ENCODE peak calls at places on chromosomes 5 and 9, in eight cellular contexts. One of them, this sample, is unnamed.

GRCh38 chr9:127143920-127144465 is 21.6 kb upstream of the ANGPTL2 start:
- DNase-seq in breast epithelium: no peak
- DNase-seq in sigmoid colon: no peak
- DNase-seq in lower lobe of right lung: no peak
- DNase-seq in ovary: peak; percentile 15
- DNase-seq in tibial nerve: no peak
- DNase-seq in left ventricle myocardium inferior: no peak
- DNase-seq in MM.1S: no peak
- DNase-seq in this sample: no peak

GRCh38 chr9:90943341-90943740 is 141.7 kb downstream of the SYK start:
- DNase-seq in lower lobe of right lung: no peak
- DNase-seq in MM.1S: peak; percentile 82
- DNase-seq in ovary: no peak
- DNase-seq in tibial nerve: no peak
- DNase-seq in sigmoid colon: no peak
- DNase-seq in left ventricle myocardium inferior: no peak
- DNase-seq in breast epithelium: no peak
- DNase-seq in this sample: no peak

GRCh38 chr5:72228957-72229356 is 91.1 kb downstream of the MRPS27 start:
- DNase-seq in MM.1S: no peak
- DNase-seq in tibial nerve: no peak
- DNase-seq in breast epithelium: no peak
- DNase-seq in left ventricle myocardium inferior: peak; percentile 41
- DNase-seq in lower lobe of right lung: no peak
- DNase-seq in ovary: no peak
- DNase-seq in sigmoid colon: no peak
- DNase-seq in this sample: no peak

GRCh38 chr5:131548190-131548589 is 86.8 kb downstream of the RAPGEF6 start:
- DNase-seq in lower lobe of right lung: no peak
- DNase-seq in sigmoid colon: no peak
- DNase-seq in MM.1S: no peak
- DNase-seq in tibial nerve: no peak
- DNase-seq in left ventricle myocardium inferior: no peak
- DNase-seq in breast epithelium: no peak
- DNase-seq in ovary: no peak
- DNase-seq in this sample: no peak

GRCh38 chr5:34584165-34584564 is 72.0 kb upstream of the RAI14 start:
- DNase-seq in MM.1S: no peak
- DNase-seq in tibial nerve: no peak
- DNase-seq in breast epithelium: no peak
- DNase-seq in left ventricle myocardium inferior: no peak
- DNase-seq in ovary: no peak
- DNase-seq in sigmoid colon: no peak
- DNase-seq in lower lobe of right lung: no peak
- DNase-seq in this sample: no peak

GRCh38 chr5:4584982-4585381 is 555.1 kb upstream of the ADAMTS16 start:
- DNase-seq in left ventricle myocardium inferior: no peak
- DNase-seq in breast epithelium: no peak
- DNase-seq in tibial nerve: peak; percentile 25
- DNase-seq in sigmoid colon: no peak
- DNase-seq in lower lobe of right lung: no peak
- DNase-seq in MM.1S: no peak
- DNase-seq in ovary: no peak
- DNase-seq in this sample: no peak

GRCh38 chr5:156779436-156779835 is 70.7 kb upstream of the PPP1R2B start:
- DNase-seq in lower lobe of right lung: no peak
- DNase-seq in tibial nerve: no peak
- DNase-seq in MM.1S: no peak
- DNase-seq in sigmoid colon: no peak
- DNase-seq in breast epithelium: no peak
- DNase-seq in ovary: no peak
- DNase-seq in left ventricle myocardium inferior: no peak
- DNase-seq in this sample: no peak

GRCh38 chr5:61019642-61020041 is 74.6 kb downstream of the NDUFAF2 start:
- DNase-seq in ovary: no peak
- DNase-seq in breast epithelium: no peak
- DNase-seq in left ventricle myocardium inferior: no peak
- DNase-seq in lower lobe of right lung: no peak
- DNase-seq in sigmoid colon: no peak
- DNase-seq in MM.1S: no peak
- DNase-seq in tibial nerve: no peak
- DNase-seq in this sample: no peak

GRCh38 chr5:158987231-158987630 is 112.5 kb downstream of the EBF1 start:
- DNase-seq in breast epithelium: no peak
- DNase-seq in left ventricle myocardium inferior: no peak
- DNase-seq in sigmoid colon: no peak
- DNase-seq in MM.1S: no peak
- DNase-seq in lower lobe of right lung: no peak
- DNase-seq in ovary: no peak
- DNase-seq in tibial nerve: no peak
- DNase-seq in this sample: no peak

GRCh38 chr9:75855509-75855908 is 35.0 kb upstream of the PCSK5 start:
- DNase-seq in breast epithelium: no peak
- DNase-seq in MM.1S: peak; percentile 43
- DNase-seq in tibial nerve: peak; percentile 63
- DNase-seq in lower lobe of right lung: no peak
- DNase-seq in sigmoid colon: no peak
- DNase-seq in ovary: no peak
- DNase-seq in left ventricle myocardium inferior: no peak
- DNase-seq in this sample: no peak

GRCh38 chr5:147782053-147783028 is at the start of gene JAKMIP2:
- DNase-seq in MM.1S: peak; percentile 97
- DNase-seq in left ventricle myocardium inferior: peak; percentile 65
- DNase-seq in breast epithelium: no peak
- DNase-seq in ovary: peak; percentile 61
- DNase-seq in lower lobe of right lung: peak; percentile 74
- DNase-seq in sigmoid colon: peak; percentile 76
- DNase-seq in tibial nerve: peak; percentile 68
- DNase-seq in this sample: peak; percentile 86

GRCh38 chr5:42886612-42887011 is 74.9 kb upstream of the SELENOP start:
- DNase-seq in lower lobe of right lung: no peak
- DNase-seq in sigmoid colon: no peak
- DNase-seq in left ventricle myocardium inferior: no peak
- DNase-seq in breast epithelium: no peak
- DNase-seq in tibial nerve: no peak
- DNase-seq in MM.1S: peak; percentile 21
- DNase-seq in ovary: no peak
- DNase-seq in this sample: no peak

GRCh38 chr5:110082194-110082593 is 392.5 kb downstream of the MAN2A1 start:
- DNase-seq in MM.1S: no peak
- DNase-seq in ovary: no peak
- DNase-seq in tibial nerve: no peak
- DNase-seq in breast epithelium: no peak
- DNase-seq in lower lobe of right lung: no peak
- DNase-seq in sigmoid colon: no peak
- DNase-seq in left ventricle myocardium inferior: no peak
- DNase-seq in this sample: no peak

GRCh38 chr5:147464211-147464610 is 45.7 kb downstream of the DPYSL3 start:
- DNase-seq in left ventricle myocardium inferior: no peak
- DNase-seq in sigmoid colon: no peak
- DNase-seq in ovary: no peak
- DNase-seq in tibial nerve: peak; percentile 55
- DNase-seq in breast epithelium: no peak
- DNase-seq in MM.1S: peak; percentile 36
- DNase-seq in lower lobe of right lung: no peak
- DNase-seq in this sample: no peak

GRCh38 chr5:168477060-168477459 is 9.2 kb upstream of the RARS1 start:
- DNase-seq in left ventricle myocardium inferior: no peak
- DNase-seq in ovary: no peak
- DNase-seq in lower lobe of right lung: no peak
- DNase-seq in tibial nerve: no peak
- DNase-seq in sigmoid colon: no peak
- DNase-seq in breast epithelium: no peak
- DNase-seq in MM.1S: no peak
- DNase-seq in this sample: no peak

GRCh38 chr5:180070726-180071417 is 687 bp downstream of the RNF130 start:
- DNase-seq in MM.1S: no peak
- DNase-seq in sigmoid colon: peak; percentile 71
- DNase-seq in ovary: no peak
- DNase-seq in left ventricle myocardium inferior: peak; percentile 40
- DNase-seq in tibial nerve: peak; percentile 39
- DNase-seq in lower lobe of right lung: no peak
- DNase-seq in breast epithelium: no peak
- DNase-seq in this sample: no peak

GRCh38 chr5:37839441-37840035 is 303 bp downstream of the GDNF start:
- DNase-seq in MM.1S: peak; percentile 79
- DNase-seq in breast epithelium: no peak
- DNase-seq in tibial nerve: no peak
- DNase-seq in lower lobe of right lung: no peak
- DNase-seq in left ventricle myocardium inferior: peak; percentile 49
- DNase-seq in sigmoid colon: peak; percentile 89
- DNase-seq in ovary: peak; percentile 71
- DNase-seq in this sample: peak; percentile 82

GRCh38 chr9:87664153-87665060 is 61.5 kb upstream of the CTSL start:
- DNase-seq in ovary: no peak
- DNase-seq in sigmoid colon: no peak
- DNase-seq in breast epithelium: no peak
- DNase-seq in left ventricle myocardium inferior: no peak
- DNase-seq in tibial nerve: no peak
- DNase-seq in MM.1S: no peak
- DNase-seq in lower lobe of right lung: no peak
- DNase-seq in this sample: no peak

GRCh38 chr9:2015581-2016410 is 649 bp downstream of the SMARCA2 start:
- DNase-seq in left ventricle myocardium inferior: peak; percentile 56
- DNase-seq in lower lobe of right lung: peak; percentile 72
- DNase-seq in breast epithelium: peak; percentile 63
- DNase-seq in MM.1S: peak; percentile 50
- DNase-seq in sigmoid colon: peak; percentile 83
- DNase-seq in tibial nerve: peak; percentile 35
- DNase-seq in ovary: peak; percentile 77
- DNase-seq in this sample: peak; percentile 89

GRCh38 chr5:149485655-149486615 is 65.3 kb downstream of the CSNK1A1 start:
- DNase-seq in ovary: no peak
- DNase-seq in tibial nerve: peak; percentile 55
- DNase-seq in sigmoid colon: peak; percentile 96
- DNase-seq in MM.1S: no peak
- DNase-seq in lower lobe of right lung: peak; percentile 58
- DNase-seq in breast epithelium: peak; percentile 86
- DNase-seq in left ventricle myocardium inferior: peak; percentile 73
- DNase-seq in this sample: no peak

GRCh38 chr5:174246743-174247142 is 201.2 kb downstream of the NSG2 start:
- DNase-seq in MM.1S: no peak
- DNase-seq in left ventricle myocardium inferior: no peak
- DNase-seq in breast epithelium: no peak
- DNase-seq in lower lobe of right lung: no peak
- DNase-seq in ovary: no peak
- DNase-seq in sigmoid colon: no peak
- DNase-seq in tibial nerve: no peak
- DNase-seq in this sample: no peak

GRCh38 chr5:53116597-53116996 is 7.0 kb upstream of the MOCS2 start:
- DNase-seq in MM.1S: no peak
- DNase-seq in left ventricle myocardium inferior: no peak
- DNase-seq in ovary: no peak
- DNase-seq in lower lobe of right lung: no peak
- DNase-seq in tibial nerve: no peak
- DNase-seq in sigmoid colon: no peak
- DNase-seq in breast epithelium: no peak
- DNase-seq in this sample: no peak
- TF ChIP-seq CTCF in MM.1S: no peak
- TF ChIP-seq CTCF in left ventricle myocardium inferior: no peak
- TF ChIP-seq CTCF in ovary: no peak
- TF ChIP-seq CTCF in lower lobe of right lung: no peak
- TF ChIP-seq CTCF in tibial nerve: no peak
- TF ChIP-seq CTCF in sigmoid colon: no peak
- TF ChIP-seq CTCF in breast epithelium: no peak
- TF ChIP-seq CTCF in this sample: no peak

GRCh38 chr5:14738050-14738449 is 73.5 kb downstream of the OTULIN start:
- DNase-seq in tibial nerve: no peak
- DNase-seq in left ventricle myocardium inferior: no peak
- DNase-seq in sigmoid colon: no peak
- DNase-seq in MM.1S: no peak
- DNase-seq in lower lobe of right lung: no peak
- DNase-seq in breast epithelium: no peak
- DNase-seq in ovary: no peak
- DNase-seq in this sample: no peak

GRCh38 chr5:14739538-14739937 is 75.0 kb downstream of the OTULIN start:
- DNase-seq in ovary: no peak
- DNase-seq in sigmoid colon: no peak
- DNase-seq in left ventricle myocardium inferior: no peak
- DNase-seq in MM.1S: no peak
- DNase-seq in tibial nerve: no peak
- DNase-seq in breast epithelium: no peak
- DNase-seq in lower lobe of right lung: no peak
- DNase-seq in this sample: no peak

GRCh38 chr5:14741131-14741530 is 76.6 kb downstream of the OTULIN start:
- DNase-seq in MM.1S: no peak
- DNase-seq in sigmoid colon: no peak
- DNase-seq in breast epithelium: no peak
- DNase-seq in tibial nerve: no peak
- DNase-seq in ovary: no peak
- DNase-seq in lower lobe of right lung: no peak
- DNase-seq in left ventricle myocardium inferior: no peak
- DNase-seq in this sample: no peak

GRCh38 chr5:14741721-14742426 is 77.4 kb downstream of the OTULIN start:
- DNase-seq in tibial nerve: no peak
- DNase-seq in lower lobe of right lung: no peak
- DNase-seq in sigmoid colon: no peak
- DNase-seq in left ventricle myocardium inferior: no peak
- DNase-seq in MM.1S: no peak
- DNase-seq in breast epithelium: no peak
- DNase-seq in ovary: no peak
- DNase-seq in this sample: no peak

DNA sequence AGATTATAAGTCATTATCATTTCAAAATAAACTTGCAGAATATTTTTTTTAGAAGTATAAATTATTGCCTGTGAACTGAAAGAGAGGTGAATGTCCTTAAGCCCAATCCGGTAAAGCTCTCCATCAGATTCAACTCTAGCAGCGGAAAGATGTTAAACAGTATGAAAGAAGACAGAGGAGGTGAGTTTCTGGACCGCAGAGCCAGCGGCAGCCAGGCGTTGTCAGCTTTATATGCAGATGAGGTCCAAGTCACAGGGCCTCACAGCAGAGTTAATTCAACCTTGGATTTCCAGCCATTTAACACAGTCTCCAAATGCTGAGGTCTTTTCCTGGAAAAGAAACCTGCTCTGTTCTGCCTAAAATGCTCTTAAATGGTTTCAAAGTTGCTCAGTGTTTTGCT is 75.4 kb downstream of the OTULIN start:
- DNase-seq in lower lobe of right lung: no peak
- DNase-seq in ovary: no peak
- DNase-seq in left ventricle myocardium inferior: no peak
- DNase-seq in breast epithelium: no peak
- DNase-seq in sigmoid colon: no peak
- DNase-seq in MM.1S: no peak
- DNase-seq in tibial nerve: no peak
- DNase-seq in this sample: no peak
- H3K27ac ChIP-seq in lower lobe of right lung: no peak overlapping the region
- H3K27ac ChIP-seq in ovary: no peak overlapping the region
- H3K27ac ChIP-seq in left ventricle myocardium inferior: peak overlapping the region; percentile 48
- H3K27ac ChIP-seq in breast epithelium: no peak overlapping the region
- H3K27ac ChIP-seq in sigmoid colon: no peak overlapping the region
- H3K27ac ChIP-seq in MM.1S: no peak overlapping the region
- H3K27ac ChIP-seq in tibial nerve: no peak overlapping the region
- H3K27ac ChIP-seq in this sample: no peak overlapping the region

GRCh38 chr5:1847611-1848010 is 35.1 kb downstream of the IRX4 start:
- DNase-seq in left ventricle myocardium inferior: no peak
- DNase-seq in tibial nerve: no peak
- DNase-seq in sigmoid colon: no peak
- DNase-seq in ovary: no peak
- DNase-seq in breast epithelium: no peak
- DNase-seq in MM.1S: no peak
- DNase-seq in lower lobe of right lung: peak; percentile 20
- DNase-seq in this sample: peak; percentile 29
- H3K9me3 ChIP-seq in left ventricle myocardium inferior: no peaks in the 10 kb centered on the region
- H3K9me3 ChIP-seq in tibial nerve: no peaks in the 10 kb centered on the region
- H3K9me3 ChIP-seq in sigmoid colon: no peaks in the 10 kb centered on the region
- H3K9me3 ChIP-seq in ovary: no peaks in the 10 kb centered on the region
- H3K9me3 ChIP-seq in breast epithelium: no peaks in the 10 kb centered on the region
- H3K9me3 ChIP-seq in MM.1S: no peaks in the 10 kb centered on the region
- H3K9me3 ChIP-seq in lower lobe of right lung: no peaks in the 10 kb centered on the region
- H3K9me3 ChIP-seq in this sample: no peaks in the 10 kb centered on the region

GRCh38 chr5:78984611-78985406 is at the start of gene ARSB:
- DNase-seq in sigmoid colon: peak; percentile 93
- DNase-seq in breast epithelium: peak; percentile 76
- DNase-seq in tibial nerve: peak; percentile 76
- DNase-seq in MM.1S: peak; percentile 90
- DNase-seq in left ventricle myocardium inferior: peak; percentile 86
- DNase-seq in ovary: peak; percentile 89
- DNase-seq in lower lobe of right lung: peak; percentile 89
- DNase-seq in this sample: peak; percentile 93
- TF ChIP-seq CTCF in sigmoid colon: no peak
- TF ChIP-seq CTCF in breast epithelium: no peak
- TF ChIP-seq CTCF in tibial nerve: peak; percentile 50
- TF ChIP-seq CTCF in MM.1S: peak; percentile 17
- TF ChIP-seq CTCF in left ventricle myocardium inferior: peak; percentile 61
- TF ChIP-seq CTCF in ovary: no peak
- TF ChIP-seq CTCF in lower lobe of right lung: peak; percentile 43
- TF ChIP-seq CTCF in this sample: peak; percentile 33

This sample was measured in kidney.